ENCODE peak calls at places on chromosomes 2 and 18, in four cellular contexts. V is dorsolateral prefrontal cortex, I is cardiac muscle cell, N is RWPE2. S is an unnamed sample.

GRCh38 chr2:182870227-182870626 is 3.8 kb upstream of the FRZB start:
- DNase-seq in V (no peak), I (no peak), N (no peak), S (no peak)

GRCh38 chr2:172461591-172462392 is 34.4 kb downstream of the ITGA6 start:
- DNase-seq in V (peak; percentile 34), I (peak; percentile 57), N (no peak), S (peak; percentile 50)

GRCh38 chr18:33781429-33781828 is 203.4 kb downstream of the ASXL3 start:
- DNase-seq in V (no peak), I (no peak), N (no peak), S (no peak)

GRCh38 chr2:218839430-218839829 is 7.8 kb upstream of the PRKAG3 start:
- DNase-seq in V (no peak), I (peak; percentile 89), N (no peak), S (peak; percentile 88)

GRCh38 chr18:48777026-48777736 is 173.6 kb downstream of the SMAD7 start:
- DNase-seq in V (no peak), I (peak; percentile 57), N (no peak), S (peak; percentile 56)

GRCh38 chr2:101516833-101517690 is 42.1 kb upstream of the RFX8 start:
- DNase-seq in V (no peak), I (peak; percentile 83), N (peak; percentile 77), S (peak; percentile 92)

GRCh38 chr2:86015006-86015405 is 90.7 kb downstream of the POLR1A start:
- DNase-seq in V (no peak), I (no peak), N (peak; percentile 19), S (no peak)

GRCh38 chr2:96800762-96801463 is 15.2 kb upstream of the CNNM3 start:
- DNase-seq in V (peak; percentile 85), I (peak; percentile 62), N (no peak), S (peak; percentile 61)

GRCh38 chr18:60389314-60389713 is 16.7 kb upstream of the MC4R start:
- DNase-seq in V (no peak), I (no peak), N (no peak), S (no peak)

GRCh38 chr2:215218587-215219577 is 80.5 kb upstream of the ABCA12 start:
- DNase-seq in V (no peak), I (peak; percentile 71), N (no peak), S (peak; percentile 49)

GRCh38 chr2:100813527-100813926 is 6.4 kb upstream of the NPAS2 start:
- DNase-seq in V (no peak), I (peak; percentile 78), N (no peak), S (peak; percentile 88)

GRCh38 chr2:232339121-232340081 is 39.1 kb upstream of the ALPP start:
- DNase-seq in V (no peak), I (no peak), N (peak; percentile 42), S (no peak)
- TF ChIP-seq CTCF in V (no peak), I (peak; percentile 14), N (no peak), S (peak; percentile 10)

GRCh38 chr18:11980555-11981382 is 538 bp upstream of the IMPA2 start:
- DNase-seq in V (peak; percentile 78), I (peak; percentile 100), N (peak; percentile 99), S (peak; percentile 99)
- H3K4me3 ChIP-seq in V (peak overlapping the region; percentile 57), I (peak overlapping the region; percentile 85), N (peak overlapping the region; percentile 49), S (peak overlapping the region; percentile 57)

GRCh38 chr18:31206787-31207381 is 44.2 kb upstream of the DSC1 start:
- DNase-seq in V (no peak), I (no peak), N (peak; percentile 73), S (peak; percentile 3)
- TF ChIP-seq CTCF in V (no peak), I (no peak), N (peak; percentile 43), S (no peak)

GRCh38 chr2:197675711-197676188 is 363 bp upstream of the RFTN2 start:
- DNase-seq in V (no peak), I (peak; percentile 74), N (no peak), S (peak; percentile 79)
- H3K4me3 ChIP-seq in V (peak overlapping the region; percentile 54), I (peak overlapping the region; percentile 24), N (no peak overlapping the region), S (peak overlapping the region; percentile 70)

GRCh38 chr18:27778441-27778840 is 398.5 kb downstream of the CDH2 start:
- DNase-seq in V (no peak), I (peak; percentile 48), N (no peak), S (peak; percentile 47)
- TF ChIP-seq CTCF in V (peak; percentile 24), I (peak; percentile 56), N (peak; percentile 80), S (peak; percentile 66)

DNA sequence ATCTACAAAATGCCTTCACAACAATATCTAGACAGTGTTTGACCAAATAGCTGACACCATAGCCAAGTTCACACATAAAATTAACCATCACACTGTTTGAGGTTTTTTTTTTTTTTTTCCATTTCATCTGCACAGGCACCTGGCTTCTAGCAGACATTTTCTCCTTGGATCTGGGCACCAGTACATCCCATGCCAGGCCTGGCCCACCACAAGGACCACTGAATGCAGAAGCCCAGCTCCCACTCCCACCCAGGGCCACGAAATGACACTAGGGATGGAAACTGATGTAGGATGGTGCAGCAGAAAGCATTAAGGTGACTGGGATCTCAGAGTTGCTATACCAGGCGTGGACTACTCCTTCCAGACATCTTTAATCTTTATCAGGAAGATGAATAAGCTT is 13.0 kb downstream of the TMSB10 start:
- DNase-seq in V (no peak), I (no peak), N (no peak), S (no peak)
- H3K4me3 ChIP-seq in V (no peak overlapping the region), I (no peak overlapping the region), N (no peak overlapping the region), S (no peak overlapping the region)

S was measured in fibroblast of pulmonary artery.